ENCODE peak calls at places on chromosome 10, in eight cellular contexts. One of them, this sample, is unnamed.

GRCh38 chr10:36345770-36346169 is 703.7 kb upstream of the FZD8 start:
- DNase-seq in endodermal cell: no peak
- DNase-seq in stimulated activated CD8-positive, alpha-beta memory T cell treated with anti-CD3 and anti-CD28 coated beads, Interleukin-2, amount 100 ng/mL, for 48 hours: no peak
- DNase-seq in fibroblast of pulmonary artery: peak
- DNase-seq in H4: no peak
- DNase-seq in GDM1: no peak
- DNase-seq in neural progenitor cell: no peak
- DNase-seq in NCI-H1092 treated with DMSO at 0.1 percent for 48 hours: no peak
- DNase-seq in this sample: no peak

GRCh38 chr10:4535531-4535930 is 290.5 kb upstream of the AKR1E2 start:
- DNase-seq in neural progenitor cell: no peak
- DNase-seq in H4: no peak
- DNase-seq in stimulated activated CD8-positive, alpha-beta memory T cell treated with anti-CD3 and anti-CD28 coated beads, Interleukin-2, amount 100 ng/mL, for 48 hours: no peak
- DNase-seq in endodermal cell: no peak
- DNase-seq in NCI-H1092 treated with DMSO at 0.1 percent for 48 hours: no peak
- DNase-seq in fibroblast of pulmonary artery: no peak
- DNase-seq in GDM1: no peak
- DNase-seq in this sample: no peak

GRCh38 chr10:129532838-129533237 is 65.8 kb downstream of the MGMT start:
- DNase-seq in endodermal cell: no peak
- DNase-seq in stimulated activated CD8-positive, alpha-beta memory T cell treated with anti-CD3 and anti-CD28 coated beads, Interleukin-2, amount 100 ng/mL, for 48 hours: no peak
- DNase-seq in neural progenitor cell: no peak
- DNase-seq in fibroblast of pulmonary artery: no peak
- DNase-seq in NCI-H1092 treated with DMSO at 0.1 percent for 48 hours: no peak
- DNase-seq in GDM1: no peak
- DNase-seq in H4: no peak
- DNase-seq in this sample: no peak

GRCh38 chr10:58326967-58327381 is 7.8 kb upstream of the UBE2D1 start:
- DNase-seq in fibroblast of pulmonary artery: peak
- DNase-seq in H4: no peak
- DNase-seq in stimulated activated CD8-positive, alpha-beta memory T cell treated with anti-CD3 and anti-CD28 coated beads, Interleukin-2, amount 100 ng/mL, for 48 hours: no peak
- DNase-seq in NCI-H1092 treated with DMSO at 0.1 percent for 48 hours: no peak
- DNase-seq in neural progenitor cell: no peak
- DNase-seq in endodermal cell: peak
- DNase-seq in GDM1: no peak
- DNase-seq in this sample: no peak

GRCh38 chr10:109931153-109931552 is 7.8 kb upstream of the XPNPEP1 start:
- DNase-seq in fibroblast of pulmonary artery: peak
- DNase-seq in endodermal cell: no peak
- DNase-seq in H4: no peak
- DNase-seq in NCI-H1092 treated with DMSO at 0.1 percent for 48 hours: no peak
- DNase-seq in GDM1: no peak
- DNase-seq in neural progenitor cell: no peak
- DNase-seq in stimulated activated CD8-positive, alpha-beta memory T cell treated with anti-CD3 and anti-CD28 coated beads, Interleukin-2, amount 100 ng/mL, for 48 hours: no peak
- DNase-seq in this sample: no peak

GRCh38 chr10:43193496-43194080 is 55.3 kb downstream of the CSGALNACT2 start:
- DNase-seq in GDM1: no peak
- DNase-seq in NCI-H1092 treated with DMSO at 0.1 percent for 48 hours: no peak
- DNase-seq in neural progenitor cell: no peak
- DNase-seq in endodermal cell: no peak
- DNase-seq in H4: no peak
- DNase-seq in fibroblast of pulmonary artery: no peak
- DNase-seq in stimulated activated CD8-positive, alpha-beta memory T cell treated with anti-CD3 and anti-CD28 coated beads, Interleukin-2, amount 100 ng/mL, for 48 hours: no peak
- DNase-seq in this sample: no peak

GRCh38 chr10:100882251-100882643 is 30.5 kb upstream of the SLF2 start:
- DNase-seq in GDM1: no peak
- DNase-seq in H4: no peak
- DNase-seq in stimulated activated CD8-positive, alpha-beta memory T cell treated with anti-CD3 and anti-CD28 coated beads, Interleukin-2, amount 100 ng/mL, for 48 hours: no peak
- DNase-seq in endodermal cell: no peak
- DNase-seq in fibroblast of pulmonary artery: no peak
- DNase-seq in NCI-H1092 treated with DMSO at 0.1 percent for 48 hours: no peak
- DNase-seq in neural progenitor cell: no peak
- DNase-seq in this sample: no peak

GRCh38 chr10:88921194-88921593 is 31.4 kb downstream of the ACTA2 start:
- DNase-seq in stimulated activated CD8-positive, alpha-beta memory T cell treated with anti-CD3 and anti-CD28 coated beads, Interleukin-2, amount 100 ng/mL, for 48 hours: no peak
- DNase-seq in neural progenitor cell: no peak
- DNase-seq in endodermal cell: no peak
- DNase-seq in fibroblast of pulmonary artery: no peak
- DNase-seq in GDM1: no peak
- DNase-seq in NCI-H1092 treated with DMSO at 0.1 percent for 48 hours: no peak
- DNase-seq in H4: no peak
- DNase-seq in this sample: no peak

GRCh38 chr10:107081644-107082043 is 82.9 kb downstream of the SORCS1 start:
- DNase-seq in neural progenitor cell: no peak
- DNase-seq in GDM1: no peak
- DNase-seq in H4: no peak
- DNase-seq in endodermal cell: no peak
- DNase-seq in NCI-H1092 treated with DMSO at 0.1 percent for 48 hours: no peak
- DNase-seq in stimulated activated CD8-positive, alpha-beta memory T cell treated with anti-CD3 and anti-CD28 coated beads, Interleukin-2, amount 100 ng/mL, for 48 hours: no peak
- DNase-seq in fibroblast of pulmonary artery: no peak
- DNase-seq in this sample: no peak